ENCODE peak calls at places on chromosomes 2 and 18, in seven cellular contexts. Q, I, F, J, O, N and X are unnamed samples. For H3K27me3, the result is how much of the 10 kb centered on the place peaks cover.

GRCh38 chr2:67713376-67713775 is 316.2 kb downstream of the ETAA1 start:
- DNase-seq in Q (no peak), I (no peak), F (no peak), J (peak), O (no peak), N (no peak), X (no peak)

GRCh38 chr2:219959471-219959870 is 332.0 kb downstream of the SLC4A3 start:
- DNase-seq in Q (no peak), I (no peak), F (no peak), J (no peak), O (no peak), N (peak), X (no peak)

GRCh38 chr2:100106460-100106859 is 35.9 kb downstream of the AFF3 start:
- DNase-seq in Q (peak), I (no peak), F (no peak), J (no peak), O (no peak), N (peak), X (no peak)

GRCh38 chr2:24820598-24821432 is 27.6 kb downstream of the CENPO start:
- DNase-seq in Q (no peak), I (no peak), F (no peak), J (no peak), O (peak), N (no peak), X (no peak)

GRCh38 chr2:177816740-177817139 is 255.8 kb downstream of the PDE11A start:
- DNase-seq in Q (no peak), I (no peak), F (no peak), J (no peak), O (no peak), N (no peak), X (no peak)

GRCh38 chr18:22422909-22423548 is 5.3 kb upstream of the CTAGE1 start:
- DNase-seq in Q (no peak), I (peak), F (peak), J (peak), O (no peak), N (peak), X (no peak)

GRCh38 chr2:173962583-173963110 is 2.5 kb downstream of the SP3 start:
- DNase-seq in Q (no peak), I (no peak), F (no peak), J (no peak), O (no peak), N (no peak), X (no peak)

GRCh38 chr2:91477731-91478672 is 2786.5 kb downstream of the RPIA start:
- DNase-seq in Q (peak), I (no peak), F (peak), J (no peak), O (peak), N (no peak), X (no peak)

GRCh38 chr2:7905756-7906155 is 776.1 kb upstream of the ID2 start:
- DNase-seq in Q (no peak), I (no peak), F (no peak), J (no peak), O (no peak), N (no peak), X (no peak)

GRCh38 chr2:130328710-130329109 is 14.0 kb upstream of the IMP4 start:
- DNase-seq in Q (no peak), I (no peak), F (no peak), J (peak), O (no peak), N (peak), X (no peak)

GRCh38 chr2:48274040-48274439 is 255.9 kb upstream of the STON1 start:
- DNase-seq in Q (no peak), I (no peak), F (no peak), J (no peak), O (no peak), N (no peak), X (no peak)

GRCh38 chr2:16404551-16405300 is 260.9 kb downstream of the CYRIA start:
- DNase-seq in Q (no peak), I (no peak), F (no peak), J (no peak), O (no peak), N (no peak), X (no peak)

GRCh38 chr2:71800106-71800809 is 346.9 kb downstream of the DYSF start:
- DNase-seq in Q (no peak), I (no peak), F (no peak), J (no peak), O (no peak), N (no peak), X (peak)

GRCh38 chr2:101823347-101823791 is 125.9 kb downstream of the MAP4K4 start:
- DNase-seq in Q (peak), I (peak), F (peak), J (peak), O (no peak), N (peak), X (peak)

GRCh38 chr18:5527603-5528002 is 16.2 kb downstream of the EPB41L3 start:
- DNase-seq in Q (no peak), I (peak), F (peak), J (no peak), O (no peak), N (peak), X (no peak)

GRCh38 chr2:217685255-217685605 is 317.6 kb downstream of the TNS1 start:
- DNase-seq in Q (peak), I (peak), F (no peak), J (peak), O (no peak), N (peak), X (peak)

GRCh38 chr2:144927429-144927828 is 407.5 kb upstream of the ZEB2 start:
- DNase-seq in Q (no peak), I (no peak), F (no peak), J (no peak), O (no peak), N (no peak), X (no peak)

GRCh38 chr2:32824415-32824814 is 122.3 kb upstream of the LTBP1 start:
- DNase-seq in Q (no peak), I (no peak), F (no peak), J (no peak), O (no peak), N (no peak), X (no peak)

GRCh38 chr2:60554649-60555065 is 1.2 kb upstream of the BCL11A start:
- DNase-seq in Q (peak), I (no peak), F (no peak), J (no peak), O (peak), N (no peak), X (peak)

GRCh38 chr2:241984271-241984655 is 114.7 kb downstream of the RTP5 start:
- DNase-seq in Q (no peak), I (no peak), F (no peak), J (no peak), O (no peak), N (no peak), X (no peak)

GRCh38 chr18:48547456-48548403 is 8.9 kb downstream of the CTIF start:
- DNase-seq in Q (peak), I (no peak), F (peak), J (peak), O (no peak), N (peak), X (no peak)

GRCh38 chr2:186554450-186554849 is 35.4 kb upstream of the ITGAV start:
- DNase-seq in Q (no peak), I (no peak), F (no peak), J (peak), O (no peak), N (no peak), X (no peak)

GRCh38 chr2:42228101-42228500 is 58.9 kb downstream of the EML4 start:
- DNase-seq in Q (no peak), I (no peak), F (no peak), J (no peak), O (no peak), N (no peak), X (no peak)

GRCh38 chr2:55929476-55929875 is 5.9 kb upstream of the EFEMP1 start:
- DNase-seq in Q (no peak), I (no peak), F (no peak), J (no peak), O (no peak), N (no peak), X (no peak)

GRCh38 chr2:55923091-55923977 is at the start of gene EFEMP1:
- DNase-seq in Q (peak), I (no peak), F (peak), J (peak), O (peak), N (peak), X (peak)

GRCh38 chr2:55926246-55926645 is 2.7 kb upstream of the EFEMP1 start:
- DNase-seq in Q (peak), I (no peak), F (no peak), J (no peak), O (no peak), N (no peak), X (no peak)

GRCh38 chr2:55923978-55924325 is 370 bp upstream of the EFEMP1 start:
- DNase-seq in Q (no peak), I (no peak), F (no peak), J (no peak), O (no peak), N (no peak), X (no peak)

GRCh38 chr2:55926974-55927373 is 3.4 kb upstream of the EFEMP1 start:
- DNase-seq in Q (no peak), I (no peak), F (no peak), J (no peak), O (no peak), N (no peak), X (no peak)
- H3K27me3 ChIP-seq in Q (under half), I (under half), F (under half), J (under half), O (under half), N (under half), X (under half)

GRCh38 chr2:149648282-149649030 is 60.9 kb upstream of the MMADHC start:
- DNase-seq in Q (no peak), I (peak), F (peak), J (peak), O (no peak), N (peak), X (no peak)
- TF ChIP-seq CTCF in Q (no peak), I (no peak), F (no peak), J (no peak), O (no peak), N (peak), X (no peak)

GRCh38 chr2:235191486-235191885 is 239.7 kb downstream of the SH3BP4 start:
- DNase-seq in Q (no peak), I (no peak), F (no peak), J (no peak), O (no peak), N (no peak), X (no peak)

GRCh38 chr2:235183789-235184188 is 232.0 kb downstream of the SH3BP4 start:
- DNase-seq in Q (no peak), I (no peak), F (no peak), J (no peak), O (no peak), N (peak), X (no peak)

GRCh38 chr2:235191933-235192332 is 240.1 kb downstream of the SH3BP4 start:
- DNase-seq in Q (no peak), I (no peak), F (no peak), J (no peak), O (no peak), N (no peak), X (no peak)

GRCh38 chr2:235187806-235188205 is 236.0 kb downstream of the SH3BP4 start:
- DNase-seq in Q (no peak), I (no peak), F (no peak), J (no peak), O (no peak), N (no peak), X (no peak)
- H3K4me3 ChIP-seq in Q (no peak), I (no peak), F (no peak), J (no peak), O (no peak), N (no peak), X (no peak)

GRCh38 chr2:36271266-36271665 is 84.3 kb upstream of the CRIM1 start:
- DNase-seq in Q (peak), I (no peak), F (no peak), J (no peak), O (no peak), N (no peak), X (no peak)
- H3K27me3 ChIP-seq in Q (under half), I (under half), F (under half), J (under half), O (under half), N (under half), X (under half)

GRCh38 chr18:26185267-26185666 is 41.0 kb upstream of the TAF4B start:
- DNase-seq in Q (peak), I (no peak), F (no peak), J (peak), O (no peak), N (no peak), X (no peak)
- TF ChIP-seq CTCF in Q (peak), I (no peak), F (no peak), J (no peak), O (no peak), N (no peak), X (no peak)

DNA sequence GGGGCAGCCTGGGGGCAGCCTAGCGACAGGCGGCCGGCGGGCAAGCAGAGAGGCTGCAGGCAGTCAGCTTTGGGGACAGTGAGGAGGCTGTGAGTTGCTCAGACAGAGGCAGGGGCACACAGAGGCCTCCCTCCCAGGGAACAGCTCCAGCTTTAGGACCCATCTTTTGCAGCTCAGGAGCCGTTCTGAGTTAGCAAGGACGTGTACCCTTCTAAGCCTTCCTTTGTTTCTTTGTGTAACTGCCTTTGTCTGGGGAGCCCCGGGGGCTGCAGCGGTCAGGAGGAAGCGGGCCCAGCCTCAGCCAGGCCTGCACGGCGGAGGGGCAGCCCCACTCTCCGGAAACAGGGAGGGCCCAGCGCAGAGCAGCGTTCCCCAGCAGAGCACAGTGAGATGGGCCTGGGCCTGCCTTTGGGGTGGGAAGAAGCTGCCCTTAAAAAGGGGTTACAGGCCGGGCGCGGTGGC is 41.0 kb upstream of the RALBP1 start:
- DNase-seq in Q (peak), I (no peak), F (no peak), J (no peak), O (peak), N (no peak), X (no peak)
- H3K4me3 ChIP-seq in Q (no peak), I (no peak), F (no peak), J (no peak), O (no peak), N (no peak), X (peak)

GRCh38 chr18:45838302-45839070 is 13.0 kb downstream of the SIGLEC15 start:
- DNase-seq in Q (no peak), I (no peak), F (no peak), J (no peak), O (peak), N (no peak), X (no peak)
- H3K27me3 ChIP-seq in Q (under half), I (under half), F (under half), J (under half), O (under half), N (under half), X (half or more)

GRCh38 chr2:214591359-214591758 is 180.5 kb downstream of the VWC2L start:
- DNase-seq in Q (no peak), I (no peak), F (no peak), J (peak), O (no peak), N (peak), X (no peak)
- TF ChIP-seq CTCF in Q (peak), I (peak), F (no peak), J (peak), O (no peak), N (peak), X (no peak)

DNA sequence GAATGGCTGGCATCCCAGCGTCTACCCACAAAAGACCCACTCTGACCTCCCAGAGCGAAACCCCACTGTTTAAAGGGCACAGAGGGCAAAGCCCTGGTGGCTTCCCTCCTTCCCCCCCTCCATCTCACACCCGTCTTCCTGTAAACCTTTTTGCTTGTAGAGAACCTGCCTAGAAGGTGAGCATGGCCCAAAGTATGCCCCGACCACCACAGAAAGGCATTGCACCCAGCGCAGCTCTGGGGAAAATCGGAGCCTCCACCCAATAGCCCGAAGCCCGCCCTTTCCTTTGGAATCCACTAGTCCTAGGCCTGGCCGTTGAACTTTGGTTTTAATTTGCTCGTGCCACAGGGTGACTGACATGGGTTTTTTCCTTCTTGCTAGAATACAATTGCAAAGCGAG is 22.6 kb downstream of the DIPK1C start:
- DNase-seq in Q (no peak), I (no peak), F (no peak), J (no peak), O (no peak), N (no peak), X (no peak)
- H3K4me3 ChIP-seq in Q (no peak), I (no peak), F (no peak), J (no peak), O (no peak), N (no peak), X (no peak)

DNA sequence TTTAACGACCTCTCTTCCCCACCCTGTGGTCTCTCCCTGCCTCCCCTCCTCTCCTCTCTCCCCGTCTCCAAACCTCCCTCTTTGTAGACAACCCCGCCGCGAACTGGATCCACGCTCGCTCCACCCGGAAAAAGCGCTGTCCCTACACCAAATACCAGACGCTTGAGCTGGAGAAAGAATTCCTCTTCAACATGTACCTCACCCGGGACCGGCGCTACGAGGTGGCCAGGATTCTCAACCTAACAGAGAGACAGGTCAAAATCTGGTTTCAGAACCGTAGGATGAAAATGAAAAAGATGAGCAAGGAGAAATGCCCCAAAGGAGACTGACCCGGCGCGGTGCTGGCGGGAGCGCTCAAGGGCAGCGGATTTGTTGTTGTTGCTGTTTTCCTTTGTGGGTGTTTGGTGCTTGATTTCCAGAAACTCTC is 1.3 kb downstream of the HOXD9 start:
- DNase-seq in Q (no peak), I (no peak), F (no peak), J (no peak), O (peak), N (no peak), X (no peak)
- H3K27me3 ChIP-seq in Q (half or more), I (half or more), F (half or more), J (half or more), O (half or more), N (half or more), X (half or more)